ENCODE peak calls at places on chromosomes 2 and 18, in six cellular contexts. R, T, L, C, O and V are unnamed samples.

GRCh38 chr2:5190023-5190422 is 502.2 kb upstream of the SOX11 start:
- DNase-seq in L (no peak), C (no peak), O (no peak), R (no peak), T (peak), V (no peak)

GRCh38 chr2:70656421-70657010 is 102.9 kb upstream of the TGFA start:
- DNase-seq in O (no peak), R (no peak), T (no peak), C (no peak), L (peak), V (no peak)

GRCh38 chr2:82795446-82795845 is 1663.6 kb downstream of the SUCLG1 start:
- DNase-seq in C (no peak), R (no peak), T (peak), L (no peak), O (no peak), V (no peak)

GRCh38 chr2:74177697-74178096 is 982 bp downstream of the MOB1A start:
- DNase-seq in C (no peak), O (no peak), T (no peak), L (no peak), R (no peak), V (no peak)

GRCh38 chr18:23617412-23618009 is 31.2 kb upstream of the NPC1 start:
- DNase-seq in T (no peak), L (no peak), C (no peak), O (no peak), R (no peak), V (no peak)

GRCh38 chr2:240893363-240893828 is 2.6 kb downstream of the MAB21L4 start:
- DNase-seq in R (no peak), L (peak), T (no peak), C (no peak), O (peak), V (no peak)

GRCh38 chr18:41814651-41815050 is 140.4 kb upstream of the PIK3C3 start:
- DNase-seq in R (no peak), L (no peak), O (no peak), T (peak), C (no peak), V (no peak)

GRCh38 chr2:208320686-208321085 is 54.6 kb downstream of the PIKFYVE start:
- DNase-seq in R (no peak), C (peak), L (peak), T (peak), O (no peak), V (no peak)

GRCh38 chr2:192267484-192267883 is 72.8 kb upstream of the TMEFF2 start:
- DNase-seq in T (peak), O (no peak), C (no peak), R (no peak), L (no peak), V (no peak)

GRCh38 chr2:107263596-107264090 is 377.7 kb upstream of the ST6GAL2 start:
- DNase-seq in O (no peak), C (no peak), R (no peak), L (no peak), T (no peak), V (no peak)

GRCh38 chr2:29475446-29476006 is 360.3 kb downstream of the CLIP4 start:
- DNase-seq in C (no peak), O (no peak), L (no peak), R (peak), T (no peak), V (no peak)

GRCh38 chr2:197453914-197454398 is 604 bp downstream of the COQ10B start:
- DNase-seq in T (peak), L (no peak), O (no peak), R (no peak), C (peak), V (peak)